ENCODE peak calls at places on chromosomes 11 and 22, in ten cellular contexts. W, H, V, L, Q, D, J, G, E and T are unnamed samples.
A peak's percentile ranks its signal among the peaks of the same experiment; 100 is the strongest.

GRCh38 chr22:30238661-30239420 is 7.7 kb downstream of the LIF start:
- DNase-seq in W (peak; percentile 31), H (no peak), V (peak; percentile 46), L (no peak), Q (no peak), D (no peak), J (no peak), G (no peak), E (peak; percentile 78), T (no peak)

GRCh38 chr22:28594784-28595324 is 84.8 kb downstream of the TTC28 start:
- DNase-seq in W (peak; percentile 68), H (no peak), V (peak; percentile 68), L (peak; percentile 61), Q (no peak), D (peak; percentile 16), J (no peak), G (no peak), E (peak; percentile 86), T (peak; percentile 68)

GRCh38 chr11:12694182-12694531 is 19.9 kb downstream of the TEAD1 start:
- DNase-seq in W (no peak), H (no peak), V (no peak), L (peak; percentile 35), Q (no peak), D (no peak), J (no peak), G (no peak), E (no peak), T (no peak)

GRCh38 chr11:65499713-65500261 is 942 bp downstream of the MALAT1 start:
- DNase-seq in W (peak; percentile 69), H (no peak), V (no peak), L (no peak), Q (no peak), D (no peak), J (no peak), G (no peak), E (no peak), T (no peak)

GRCh38 chr22:36180928-36181327 is 20.4 kb upstream of the APOL3 start:
- DNase-seq in W (no peak), H (no peak), V (no peak), L (no peak), Q (no peak), D (no peak), J (no peak), G (no peak), E (no peak), T (no peak)

GRCh38 chr11:104668797-104669463 is 229.3 kb downstream of the CASP12 start:
- DNase-seq in W (no peak), H (no peak), V (peak; percentile 90), L (peak; percentile 50), Q (no peak), D (peak; percentile 35), J (no peak), G (no peak), E (peak; percentile 93), T (peak; percentile 79)

GRCh38 chr22:18970180-18970947 is 34.3 kb upstream of the PRODH start:
- DNase-seq in W (no peak), H (peak; percentile 12), V (peak; percentile 7), L (peak; percentile 17), Q (no peak), D (no peak), J (peak; percentile 38), G (no peak), E (no peak), T (no peak)

GRCh38 chr11:33256031-33256807 is 962 bp upstream of the HIPK3 start:
- DNase-seq in W (no peak), H (no peak), V (no peak), L (peak; percentile 12), Q (no peak), D (no peak), J (peak; percentile 28), G (no peak), E (no peak), T (no peak)

GRCh38 chr22:22440188-22440587 is 68.4 kb downstream of the ZNF280B start:
- DNase-seq in W (no peak), H (no peak), V (no peak), L (no peak), Q (no peak), D (no peak), J (no peak), G (no peak), E (no peak), T (no peak)

GRCh38 chr11:86917577-86917976 is 37.6 kb downstream of the FZD4 start:
- DNase-seq in W (no peak), H (no peak), V (no peak), L (no peak), Q (no peak), D (no peak), J (no peak), G (no peak), E (no peak), T (no peak)

GRCh38 chr22:42114721-42115120 is 15.9 kb downstream of the CYP2D6 start:
- DNase-seq in W (peak; percentile 36), H (no peak), V (peak; percentile 41), L (no peak), Q (no peak), D (peak; percentile 14), J (no peak), G (no peak), E (peak; percentile 52), T (peak; percentile 47)

GRCh38 chr11:36374726-36375125 is 78.6 kb downstream of the PRR5L start:
- DNase-seq in W (no peak), H (no peak), V (no peak), L (no peak), Q (no peak), D (no peak), J (no peak), G (no peak), E (no peak), T (no peak)

GRCh38 chr11:43130616-43131015 is 181.2 kb upstream of the API5 start:
- DNase-seq in W (no peak), H (no peak), V (no peak), L (no peak), Q (no peak), D (no peak), J (peak; percentile 53), G (no peak), E (no peak), T (no peak)

GRCh38 chr11:9753031-9753430 is 89.2 kb downstream of the SWAP70 start:
- DNase-seq in W (no peak), H (no peak), V (peak; percentile 73), L (peak; percentile 37), Q (no peak), D (peak; percentile 69), J (no peak), G (peak; percentile 44), E (peak; percentile 60), T (peak; percentile 29)

GRCh38 chr11:27440090-27440489 is 32.5 kb downstream of the LGR4 start:
- DNase-seq in W (no peak), H (no peak), V (no peak), L (no peak), Q (no peak), D (no peak), J (no peak), G (no peak), E (no peak), T (no peak)

GRCh38 chr11:114250180-114250579 is 46.0 kb upstream of the NNMT start:
- DNase-seq in W (no peak), H (no peak), V (no peak), L (no peak), Q (no peak), D (no peak), J (no peak), G (no peak), E (no peak), T (no peak)

GRCh38 chr11:126547161-126547560 is 191.7 kb downstream of the ST3GAL4 start:
- DNase-seq in W (no peak), H (no peak), V (peak; percentile 53), L (no peak), Q (no peak), D (no peak), J (no peak), G (no peak), E (peak; percentile 38), T (no peak)

GRCh38 chr11:614583-615452 is 932 bp downstream of the IRF7 start:
- DNase-seq in W (no peak), H (no peak), V (no peak), L (no peak), Q (no peak), D (no peak), J (no peak), G (no peak), E (no peak), T (no peak)

GRCh38 chr22:19068784-19069271 is 53.4 kb downstream of the DGCR2 start:
- DNase-seq in W (no peak), H (no peak), V (no peak), L (no peak), Q (no peak), D (no peak), J (no peak), G (no peak), E (no peak), T (no peak)